ENCODE peak calls at places on chromosomes 4 and X, in four cellular contexts. W is H9, B is fibroblast of the conjunctiva, N is glutamatergic neuron. D is an unnamed sample.

GRCh38 chr4:38503689-38504395 is 160.2 kb upstream of the KLF3 start:
- DNase-seq in N (no peak), B (no peak), W (no peak), D (no peak)

GRCh38 chr4:21869978-21870745 is 78.4 kb downstream of the KCNIP4 start:
- DNase-seq in W (no peak), B (no peak), N (no peak), D (no peak)

GRCh38 chrX:134186362-134187121 is 50.4 kb upstream of the CCDC160 start:
- DNase-seq in N (no peak), W (no peak), B (no peak), D (no peak)

GRCh38 chr4:23290656-23291055 is 597.9 kb downstream of the GBA3 start:
- DNase-seq in N (no peak), W (no peak), B (no peak), D (no peak)

GRCh38 chrX:18920566-18920965 is 63.3 kb downstream of the PHKA2 start:
- DNase-seq in W (no peak), B (no peak), N (no peak), D (no peak)

GRCh38 chrX:51891821-51892551 is 1.4 kb upstream of the MAGED1 start:
- DNase-seq in B (peak; percentile 90), N (no peak), W (no peak), D (no peak)

GRCh38 chr4:173448919-173449641 is 50.2 kb upstream of the SCRG1 start:
- DNase-seq in B (no peak), N (no peak), W (no peak), D (no peak)

GRCh38 chr4:28357985-28358384 is 1497.3 kb downstream of the STIM2 start:
- DNase-seq in W (peak; percentile 40), N (peak; percentile 19), B (peak; percentile 27), D (peak; percentile 29)

GRCh38 chr4:66956852-66957251 is 588.5 kb downstream of the CENPC start:
- DNase-seq in W (no peak), N (no peak), B (no peak), D (no peak)

GRCh38 chrX:48892896-48893295 is 4.7 kb downstream of the TIMM17B start:
- DNase-seq in N (no peak), B (no peak), W (no peak), D (no peak)

GRCh38 chr4:159070742-159071141 is 32.1 kb upstream of the RAPGEF2 start:
- DNase-seq in N (no peak), B (peak; percentile 79), W (no peak), D (no peak)